ENCODE peak calls at places on chromosome 21, in ten cellular contexts. J, G, B, K, Y, Q, S, Z, M and C are unnamed samples. For H3K4me1, the result is how much of the 10 kb centered on the place peaks cover.

GRCh38 chr21:42209801-42210479 is 9.0 kb upstream of the ABCG1 start:
- DNase-seq in Y (no peak), S (no peak), J (no peak), K (peak), M (no peak), Q (no peak), Z (no peak), G (no peak), B (no peak), C (no peak)

GRCh38 chr21:36155603-36156338 is 853 bp upstream of the DOP1B start:
- DNase-seq in Y (no peak), Z (peak), S (peak), J (no peak), G (no peak), B (no peak), M (peak), Q (no peak), K (no peak), C (no peak)

GRCh38 chr21:34219334-34220020 is 144.3 kb upstream of the KCNE2 start:
- DNase-seq in S (no peak), Y (no peak), M (no peak), B (no peak), G (no peak), Z (no peak), J (no peak), Q (no peak), K (no peak), C (no peak)

GRCh38 chr21:31872452-31873274 is at the start of gene HUNK:
- DNase-seq in Y (no peak), G (no peak), K (no peak), J (peak), Q (no peak), B (peak), S (no peak), M (peak), Z (peak), C (no peak)

GRCh38 chr21:35399706-35400105 is 350.6 kb upstream of the RUNX1 start:
- DNase-seq in M (no peak), B (no peak), Q (no peak), Z (no peak), J (no peak), Y (no peak), S (no peak), G (no peak), K (no peak), C (no peak)

GRCh38 chr21:17114019-17114418 is 398.8 kb upstream of the CXADR start:
- DNase-seq in Q (no peak), Z (no peak), Y (no peak), G (no peak), S (no peak), J (no peak), M (no peak), K (no peak), B (no peak), C (no peak)

GRCh38 chr21:42833859-42834729 is 45.2 kb downstream of the WDR4 start:
- DNase-seq in K (no peak), S (peak), J (no peak), G (no peak), Z (no peak), M (no peak), Y (no peak), B (no peak), Q (no peak), C (no peak)

GRCh38 chr21:35512321-35512720 is 463.2 kb upstream of the RUNX1 start:
- DNase-seq in Z (no peak), B (no peak), Q (no peak), M (no peak), Y (no peak), S (no peak), J (no peak), K (no peak), G (no peak), C (no peak)

GRCh38 chr21:44751799-44752636 is 40.6 kb upstream of the TSPEAR start:
- DNase-seq in Z (no peak), J (no peak), G (no peak), S (no peak), Q (no peak), K (no peak), Y (no peak), B (no peak), M (no peak), C (no peak)

GRCh38 chr21:44753357-44753756 is 42.0 kb upstream of the TSPEAR start:
- DNase-seq in Z (no peak), Y (no peak), Q (no peak), B (no peak), M (no peak), S (no peak), G (no peak), J (no peak), K (no peak), C (no peak)

GRCh38 chr21:44751186-44751798 is 39.9 kb upstream of the TSPEAR start:
- DNase-seq in G (no peak), K (no peak), Q (no peak), S (no peak), B (no peak), M (no peak), Z (no peak), J (no peak), Y (no peak), C (no peak)

GRCh38 chr21:44750675-44751025 is 39.3 kb upstream of the TSPEAR start:
- DNase-seq in Q (no peak), M (no peak), K (no peak), Y (no peak), J (no peak), B (no peak), S (no peak), G (no peak), Z (no peak), C (no peak)

GRCh38 chr21:44752701-44753235 is 41.4 kb upstream of the TSPEAR start:
- DNase-seq in M (no peak), K (peak), J (no peak), Q (no peak), B (no peak), S (no peak), Y (no peak), G (no peak), Z (no peak), C (no peak)
- H3K4me1 ChIP-seq in M (under half), K (under half), J (under half), Q (under half), B (under half), S (under half), Y (under half), G (under half), Z (under half), C (under half)

GRCh38 chr21:46117586-46118304 is 19.8 kb downstream of the COL6A2 start:
- DNase-seq in Q (no peak), G (peak), B (no peak), M (no peak), Z (no peak), K (no peak), S (peak), Y (no peak), J (no peak), C (no peak)
- H3K27ac ChIP-seq in Q (no peak), G (no peak), B (no peak), M (no peak), Z (no peak), K (no peak), S (no peak), Y (no peak), J (no peak), C (peak)

DNA sequence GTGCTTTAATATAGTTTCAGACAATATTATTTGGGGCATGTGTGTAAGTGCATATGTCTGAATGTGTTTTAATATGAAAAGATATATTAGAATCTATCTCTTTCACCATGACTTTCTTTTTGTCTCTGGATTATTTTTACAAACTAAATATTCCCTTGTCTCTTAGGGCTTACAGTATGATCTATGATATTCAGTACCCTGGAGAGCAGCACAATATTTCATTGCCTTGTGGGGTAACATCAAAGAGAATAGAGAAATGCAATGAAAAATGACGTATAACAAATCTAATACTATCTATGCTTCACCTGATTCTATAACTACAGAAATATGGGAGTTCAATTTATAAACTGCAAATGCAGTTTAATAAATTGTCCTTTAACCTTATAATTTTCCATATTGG is 2084.5 kb downstream of the MRPL39 start:
- DNase-seq in Z (no peak), J (no peak), M (no peak), S (no peak), B (no peak), K (no peak), Y (no peak), G (no peak), Q (no peak), C (no peak)
- H3K4me3 ChIP-seq in Z (no peak), J (no peak), M (no peak), S (no peak), B (no peak), K (no peak), Y (no peak), G (no peak), Q (no peak), C (no peak)

DNA sequence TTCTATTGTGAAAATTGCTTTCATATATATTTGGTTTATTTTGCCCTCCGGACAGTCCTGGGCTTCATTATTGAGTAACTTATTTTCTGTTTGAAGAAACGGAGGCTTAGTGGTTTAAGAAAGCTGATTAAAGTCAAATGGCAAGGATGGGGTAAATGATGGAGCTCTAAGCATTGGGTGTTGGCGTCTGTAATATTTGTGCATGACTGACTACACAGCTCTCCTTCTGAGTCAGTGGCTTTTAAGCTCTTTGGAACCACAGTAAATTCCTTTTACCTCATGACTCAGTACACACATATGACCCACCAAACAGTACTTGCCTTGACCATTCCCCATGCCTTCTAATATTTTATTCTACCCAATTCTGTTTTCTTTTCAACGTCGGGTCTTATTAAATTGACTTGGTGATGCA is 21.0 kb downstream of the B3GALT5 start:
- DNase-seq in S (no peak), K (no peak), Y (no peak), J (no peak), G (no peak), M (no peak), Z (no peak), B (no peak), Q (no peak), C (no peak)
- H3K4me1 ChIP-seq in S (under half), K (under half), Y (under half), J (under half), G (under half), M (under half), Z (under half), B (under half), Q (under half), C (under half)